ENCODE peak calls at places on chromosomes 1 and 21, in eight cellular contexts. F is psoas muscle, C is occipital lobe, K is T-helper 1 cell, S is hypothalamus, Y is HTR-8/SVneo, V is GM10248, U is nucleus accumbens. J is an unnamed sample.

GRCh38 chr1:10860682-10861081 is 64.2 kb upstream of the CASZ1 start:
- DNase-seq in C (no peak), S (no peak), F (peak; percentile 73), V (no peak), Y (no peak), U (no peak), K (no peak), J (no peak)

GRCh38 chr1:172163479-172164215 is 256.8 kb upstream of the C1orf105 start:
- DNase-seq in V (no peak), F (no peak), K (no peak), C (no peak), U (no peak), Y (no peak), S (no peak), J (no peak)

GRCh38 chr1:212607206-212607923 is 1.2 kb upstream of the ATF3 start:
- DNase-seq in V (peak; percentile 45), F (peak; percentile 62), S (no peak), C (no peak), U (peak; percentile 38), K (no peak), Y (no peak), J (peak; percentile 35)

GRCh38 chr1:174911626-174912025 is 88.1 kb upstream of the CACYBP start:
- DNase-seq in S (no peak), Y (no peak), C (no peak), K (no peak), U (no peak), F (no peak), V (no peak), J (no peak)

GRCh38 chr1:53046930-53047329 is 15.1 kb upstream of the PODN start:
- DNase-seq in S (no peak), Y (no peak), C (no peak), F (no peak), V (no peak), U (no peak), K (no peak), J (no peak)

GRCh38 chr21:17612023-17612564 is 607 bp downstream of the BTG3 start:
- DNase-seq in U (peak; percentile 45), C (no peak), F (peak; percentile 59), Y (no peak), S (peak; percentile 13), K (peak; percentile 7), V (peak; percentile 23), J (peak; percentile 32)

GRCh38 chr1:16158025-16158424 is 2.2 kb upstream of the EPHA2 start:
- DNase-seq in Y (no peak), V (no peak), C (no peak), F (no peak), K (no peak), S (no peak), U (no peak), J (no peak)

GRCh38 chr1:41512701-41513387 is 28.4 kb upstream of the EDN2 start:
- DNase-seq in F (peak; percentile 34), Y (no peak), C (no peak), S (no peak), U (no peak), V (no peak), K (no peak), J (no peak)

GRCh38 chr1:248375446-248375845 is at the start of gene OR2T6:
- DNase-seq in C (no peak), F (no peak), K (no peak), U (no peak), V (no peak), Y (no peak), S (no peak), J (no peak)

GRCh38 chr1:230095938-230096337 is 28.9 kb downstream of the GALNT2 start:
- DNase-seq in S (no peak), F (no peak), Y (no peak), V (no peak), K (no peak), U (no peak), C (no peak), J (no peak)

GRCh38 chr21:39885119-39885848 is 18.0 kb downstream of the PCP4 start:
- DNase-seq in S (peak; percentile 67), U (peak; percentile 19), Y (no peak), K (no peak), C (no peak), F (no peak), V (no peak), J (peak; percentile 52)

GRCh38 chr1:116033322-116033721 is 57.0 kb downstream of the SLC22A15 start:
- DNase-seq in S (peak; percentile 73), V (no peak), K (no peak), Y (no peak), F (no peak), C (peak; percentile 59), U (peak; percentile 12), J (no peak)

GRCh38 chr1:34597877-34598514 is 156.9 kb upstream of the GJB5 start:
- DNase-seq in V (peak; percentile 79), U (peak; percentile 73), S (peak; percentile 64), C (peak; percentile 50), K (no peak), F (peak; percentile 60), Y (peak; percentile 71), J (peak; percentile 29)

GRCh38 chr21:28227881-28228623 is 764.6 kb downstream of the LTN1 start:
- DNase-seq in Y (no peak), F (no peak), K (no peak), S (no peak), V (no peak), U (no peak), C (no peak), J (no peak)